ENCODE peak calls at places on chromosomes 5 and 9, in six cellular contexts. B is A549, H is BJ, X is neuronal stem cell, K is astrocyte of the spinal cord, R is mesenchymal stem cell. S is an unnamed sample.

GRCh38 chr9:96874947-96875459 is 20.7 kb upstream of the ZNF782 start:
- DNase-seq in K (peak), B (peak), H (no peak), R (peak), X (no peak), S (peak)

GRCh38 chr9:83401328-83401895 is 136.8 kb downstream of the FRMD3 start:
- DNase-seq in R (no peak), B (no peak), K (no peak), H (no peak), X (no peak), S (no peak)

GRCh38 chr9:35395076-35395675 is 94.7 kb upstream of the RUSC2 start:
- DNase-seq in K (no peak), X (no peak), H (no peak), B (no peak), R (no peak), S (no peak)

GRCh38 chr5:172147857-172148256 is 40.2 kb downstream of the STK10 start:
- DNase-seq in B (no peak), K (no peak), R (no peak), H (no peak), X (no peak), S (no peak)

GRCh38 chr5:50766042-50766441 is 99.6 kb downstream of the PARP8 start:
- DNase-seq in H (no peak), K (no peak), X (no peak), R (no peak), B (no peak), S (no peak)

GRCh38 chr5:53360811-53361210 is 119.6 kb upstream of the FST start:
- DNase-seq in X (no peak), R (peak), H (peak), K (peak), B (peak), S (no peak)

GRCh38 chr5:124373843-124374242 is 372.6 kb downstream of the ZNF608 start:
- DNase-seq in R (no peak), K (no peak), B (no peak), H (no peak), X (no peak), S (no peak)

GRCh38 chr5:7877851-7878250 is 8.9 kb downstream of the MTRR start:
- DNase-seq in H (no peak), R (no peak), B (peak), X (no peak), K (peak), S (peak)

GRCh38 chr5:6843335-6843734 is 130.1 kb downstream of the TENT4A start:
- DNase-seq in X (no peak), B (no peak), R (no peak), K (no peak), H (no peak), S (no peak)

GRCh38 chr9:37273595-37273994 is 148.9 kb upstream of the GRHPR start:
- DNase-seq in R (no peak), H (no peak), K (no peak), X (no peak), B (no peak), S (no peak)

GRCh38 chr9:95515272-95516113 is 1.3 kb downstream of the PTCH1 start:
- DNase-seq in B (no peak), X (no peak), R (peak), H (no peak), K (no peak), S (no peak)

DNA sequence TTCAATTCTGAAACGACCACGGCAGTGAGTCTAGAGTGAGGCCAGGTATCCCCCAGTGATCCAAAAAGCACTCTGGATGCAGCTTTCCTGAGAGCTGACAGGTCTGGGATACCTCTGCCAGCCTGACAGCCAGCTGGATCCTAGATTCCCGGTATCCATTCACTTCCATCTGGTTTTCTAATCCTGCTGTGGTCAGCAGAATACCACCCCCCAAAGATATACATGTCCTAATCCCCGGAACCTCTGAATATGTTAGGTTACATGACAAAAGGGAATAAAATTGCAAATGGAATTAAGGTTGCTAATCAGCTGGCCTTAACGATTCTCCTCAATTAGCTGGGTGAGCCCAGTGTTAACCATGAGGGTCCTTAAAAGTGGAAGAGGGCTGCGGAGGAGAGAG is 1.4 kb upstream of the ZNF79 start:
- DNase-seq in H (no peak), X (no peak), R (no peak), B (no peak), K (no peak), S (no peak)
- H3K4me3 ChIP-seq in H (peak), X (no peak), R (no peak), B (no peak), K (peak), S (peak)

GRCh38 chr9:130029591-130029990 is 13.4 kb downstream of the FNBP1 start:
- DNase-seq in R (no peak), H (no peak), B (no peak), X (no peak), K (no peak), S (no peak)

GRCh38 chr9:130036099-130036498 is 6.9 kb downstream of the FNBP1 start:
- DNase-seq in R (peak), H (no peak), K (peak), B (no peak), X (no peak), S (no peak)

GRCh38 chr9:130039504-130040147 is 3.4 kb downstream of the FNBP1 start:
- DNase-seq in K (no peak), H (no peak), R (no peak), X (no peak), B (peak), S (no peak)

GRCh38 chr9:130030821-130031481 is 12.0 kb downstream of the FNBP1 start:
- DNase-seq in K (no peak), X (no peak), R (no peak), H (no peak), B (no peak), S (peak)

GRCh38 chr9:130034570-130034969 is 8.4 kb downstream of the FNBP1 start:
- DNase-seq in X (no peak), B (no peak), K (peak), R (peak), H (no peak), S (no peak)
- H3K4me3 ChIP-seq in X (no peak), B (no peak), K (no peak), R (no peak), H (no peak), S (no peak)

GRCh38 chr9:130442746-130443455 is 1.9 kb upstream of the ASS1 start:
- DNase-seq in B (no peak), R (no peak), X (no peak), K (no peak), H (no peak), S (no peak)

GRCh38 chr9:130444565-130445221 is at the start of gene ASS1:
- DNase-seq in R (no peak), X (peak), H (no peak), K (peak), B (no peak), S (peak)

GRCh38 chr9:130443456-130443801 is 1.3 kb upstream of the ASS1 start:
- DNase-seq in X (no peak), R (no peak), H (no peak), B (no peak), K (no peak), S (no peak)

GRCh38 chr9:130445268-130445983 is 665 bp downstream of the ASS1 start:
- DNase-seq in B (no peak), X (no peak), H (no peak), R (peak), K (peak), S (peak)

DNA sequence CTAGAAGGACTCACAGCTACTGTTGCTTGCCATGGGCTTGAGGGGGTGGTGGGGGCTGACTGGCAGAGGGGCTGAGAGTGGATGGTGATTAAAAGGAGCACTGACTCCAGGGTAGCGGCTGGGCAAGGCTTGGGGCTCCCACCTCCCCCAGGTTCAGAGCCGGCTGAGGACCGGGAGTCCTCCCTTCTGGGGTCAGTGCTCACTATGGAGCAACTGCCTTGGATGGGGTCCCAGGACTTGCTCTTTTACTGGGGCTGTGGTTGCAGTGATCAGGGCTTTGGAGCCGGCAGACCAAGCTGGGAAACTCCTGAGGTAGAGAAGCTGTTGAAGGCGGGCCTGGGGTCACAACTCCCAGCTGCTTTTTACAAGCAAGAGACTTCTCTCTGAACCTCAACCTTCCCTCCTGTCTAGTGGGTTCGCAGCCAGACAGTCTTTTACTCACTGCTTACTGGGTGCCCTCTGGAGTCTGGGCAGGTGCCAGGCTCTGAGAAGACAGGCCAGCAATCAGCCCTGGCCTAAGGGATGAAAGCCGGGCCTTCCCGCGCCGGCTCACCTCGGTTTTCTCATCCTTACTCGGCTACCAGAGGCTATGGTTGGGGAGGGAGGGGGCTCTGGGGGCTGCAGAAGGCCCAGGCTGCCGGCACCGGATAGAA is 795 bp upstream of the ASS1 start:
- DNase-seq in X (no peak), H (no peak), R (no peak), K (no peak), B (no peak), S (no peak)
- H3K4me3 ChIP-seq in X (no peak), H (no peak), R (no peak), K (no peak), B (peak), S (peak)

DNA sequence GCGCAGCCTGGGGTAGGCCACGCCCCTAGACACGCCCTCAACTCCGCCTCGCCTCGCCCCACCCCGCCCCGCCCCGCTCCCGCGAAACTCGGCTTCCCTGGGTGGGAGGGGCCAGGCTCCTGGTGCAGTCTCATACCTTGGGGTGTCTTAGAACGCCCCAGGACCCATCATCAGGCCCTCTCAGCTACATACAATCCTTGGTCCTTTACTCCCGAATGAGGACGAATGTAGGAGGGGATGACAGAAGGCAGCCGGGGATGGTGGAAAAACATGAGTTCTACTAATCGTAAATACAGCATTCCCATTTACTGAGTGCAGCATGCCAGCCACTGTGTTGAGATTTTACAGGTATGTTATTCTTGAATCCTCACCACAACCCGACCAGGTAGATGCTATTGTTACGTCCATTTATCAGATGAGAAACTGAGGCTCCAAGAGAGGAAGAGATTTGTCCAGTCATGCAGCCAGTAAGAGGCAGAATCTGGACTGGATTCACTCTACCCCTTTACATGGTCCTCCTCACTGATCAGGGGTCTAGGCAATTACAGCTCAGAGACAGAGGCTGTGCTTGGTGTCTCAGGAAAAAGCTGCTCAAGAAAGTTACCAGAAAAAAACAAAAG is 6.8 kb downstream of the SH2D3C start:
- DNase-seq in H (no peak), R (no peak), X (no peak), K (no peak), B (no peak), S (no peak)
- H3K4me3 ChIP-seq in H (peak), R (no peak), X (peak), K (peak), B (peak), S (peak)

GRCh38 chr5:177094224-177095087 is 7.7 kb downstream of the FGFR4 start:
- DNase-seq in H (no peak), B (peak), R (peak), K (peak), X (no peak), S (peak)

GRCh38 chr5:177093803-177094202 is 7.1 kb downstream of the FGFR4 start:
- DNase-seq in K (no peak), B (no peak), H (no peak), X (no peak), R (no peak), S (no peak)

GRCh38 chr5:177091232-177091631 is 4.5 kb downstream of the FGFR4 start:
- DNase-seq in K (no peak), X (no peak), R (no peak), H (no peak), B (no peak), S (no peak)

GRCh38 chr5:177092178-177093081 is 5.7 kb downstream of the FGFR4 start:
- DNase-seq in B (no peak), X (no peak), R (no peak), H (no peak), K (no peak), S (no peak)

GRCh38 chr5:177093082-177093712 is 6.5 kb downstream of the FGFR4 start:
- DNase-seq in H (no peak), R (no peak), B (no peak), X (no peak), K (no peak), S (no peak)
- H3K4me3 ChIP-seq in H (no peak), R (no peak), B (no peak), X (no peak), K (no peak), S (no peak)

GRCh38 chr5:55601209-55601618 is 66.5 kb upstream of the PLPP1 start:
- DNase-seq in K (peak), R (peak), H (peak), X (peak), B (peak), S (peak)
- H3K4me3 ChIP-seq in K (no peak), R (no peak), H (no peak), X (no peak), B (peak), S (peak)

GRCh38 chr5:125408582-125409069 is 662.2 kb upstream of the ZNF608 start:
- DNase-seq in K (peak), B (peak), X (no peak), H (peak), R (peak), S (no peak)
- H3K4me3 ChIP-seq in K (no peak), B (no peak), X (no peak), H (no peak), R (no peak), S (no peak)